ENCODE peak calls at places on chromosome 3, in nine cellular contexts. F is ovary; S is activated CD4-positive, alpha-beta T cell treated with anti-CD3 and anti-CD28 coated beads, Interleukin-2, amount 50 U/mL, for 24 hours; Z is naive B cell; A is endothelial cell; Q is natural killer cell treated with Interleukin-12 subunit alpha and Interleukin-12 subunit beta and Interleukin-15 and Interleukin-18, amount 100 ng/mL, for 72 hours; T is GM12865; Y is HS-5; K is BE2C. V is an unnamed sample.

GRCh38 chr3:193620650-193621049 is 27.6 kb downstream of the OPA1 start:
- DNase-seq in F (no peak), S (no peak), Z (no peak), A (no peak), Q (no peak), T (peak; percentile 59), Y (no peak), K (no peak), V (no peak)

GRCh38 chr3:178271740-178272387 is 264.4 kb upstream of the KCNMB2 start:
- DNase-seq in F (no peak), S (no peak), Z (no peak), A (no peak), Q (no peak), T (no peak), Y (no peak), K (no peak), V (no peak)

GRCh38 chr3:182862159-182862860 is 69.0 kb downstream of the ATP11B start:
- DNase-seq in F (no peak), S (no peak), Z (no peak), A (no peak), Q (no peak), T (no peak), Y (no peak), K (no peak), V (no peak)

GRCh38 chr3:45026038-45026437 is at the start of gene CLEC3B:
- DNase-seq in F (peak; percentile 56), S (no peak), Z (no peak), A (no peak), Q (peak; percentile 20), T (no peak), Y (no peak), K (no peak), V (peak; percentile 90)

GRCh38 chr3:50673937-50674336 is 790 bp upstream of the DOCK3 start:
- DNase-seq in F (no peak), S (no peak), Z (no peak), A (no peak), Q (no peak), T (no peak), Y (no peak), K (no peak), V (no peak)

GRCh38 chr3:180280601-180281000 is 243.9 kb upstream of the PEX5L start:
- DNase-seq in F (no peak), S (no peak), Z (no peak), A (no peak), Q (no peak), T (no peak), Y (no peak), K (no peak), V (no peak)

GRCh38 chr3:22922317-22922716 is 280.8 kb upstream of the UBE2E2 start:
- DNase-seq in F (no peak), S (no peak), Z (peak; percentile 1), A (no peak), Q (no peak), T (peak; percentile 38), Y (no peak), K (no peak), V (no peak)

GRCh38 chr3:73608805-73609641 is 15.7 kb downstream of the PDZRN3 start:
- DNase-seq in F (no peak), S (no peak), Z (no peak), A (no peak), Q (no peak), T (no peak), Y (no peak), K (no peak), V (no peak)

GRCh38 chr3:45095916-45096526 is 50.2 kb downstream of the CDCP1 start:
- DNase-seq in F (no peak), S (no peak), Z (no peak), A (no peak), Q (no peak), T (no peak), Y (no peak), K (peak; percentile 44), V (peak; percentile 55)

GRCh38 chr3:185330644-185331043 is 32.3 kb upstream of the MAP3K13 start:
- DNase-seq in F (no peak), S (no peak), Z (no peak), A (no peak), Q (no peak), T (no peak), Y (no peak), K (no peak), V (no peak)